ENCODE peak calls at places on chromosomes 5 and 9, in seven cellular contexts. M, W, Y, V, G, R and O are unnamed samples.
A peak's percentile ranks its signal among the peaks of the same experiment; 100 is the strongest.

GRCh38 chr9:98075332-98075805 is 18.8 kb downstream of the NANS start:
- DNase-seq in G (peak; percentile 17), R (no peak), M (no peak), Y (no peak), V (peak; percentile 63), W (no peak), O (peak; percentile 90)

GRCh38 chr5:172007153-172007794 is 836 bp upstream of the FBXW11 start:
- DNase-seq in Y (no peak), V (no peak), M (no peak), G (peak; percentile 53), R (no peak), W (no peak), O (no peak)

GRCh38 chr9:104881991-104882555 is 45.9 kb downstream of the ABCA1 start:
- DNase-seq in R (no peak), Y (no peak), V (no peak), M (no peak), W (no peak), G (no peak), O (no peak)

GRCh38 chr9:111604054-111604615 is 4.7 kb upstream of the PTGR1 start:
- DNase-seq in V (no peak), M (no peak), Y (no peak), G (no peak), R (no peak), W (no peak), O (no peak)

GRCh38 chr5:74625742-74626241 is 14.7 kb downstream of the ENC1 start:
- DNase-seq in G (no peak), Y (no peak), R (no peak), M (no peak), W (no peak), V (peak; percentile 77), O (no peak)

GRCh38 chr5:127294829-127295228 is 4.2 kb downstream of the MEGF10 start:
- DNase-seq in G (no peak), V (no peak), M (no peak), Y (no peak), W (no peak), R (no peak), O (no peak)

GRCh38 chr9:37379835-37380234 is 42.7 kb upstream of the GRHPR start:
- DNase-seq in G (no peak), R (no peak), W (no peak), V (no peak), Y (no peak), M (no peak), O (no peak)

GRCh38 chr5:21802869-21803490 is 1050.2 kb downstream of the CDH12 start:
- DNase-seq in V (peak; percentile 47), M (no peak), R (no peak), G (peak; percentile 45), W (no peak), Y (no peak), O (peak; percentile 38)

GRCh38 chr5:41371741-41372140 is 138.7 kb downstream of the PLCXD3 start:
- DNase-seq in W (no peak), M (no peak), G (no peak), R (no peak), Y (no peak), V (peak; percentile 9), O (peak; percentile 59)

GRCh38 chr9:90827181-90827866 is 25.7 kb downstream of the SYK start:
- DNase-seq in G (peak; percentile 94), Y (no peak), M (no peak), W (no peak), R (no peak), V (no peak), O (no peak)

GRCh38 chr5:181207214-181207959 is 2.4 kb upstream of the TRIM7 start:
- DNase-seq in Y (peak; percentile 95), V (peak; percentile 94), R (no peak), M (no peak), W (peak; percentile 85), G (peak; percentile 93), O (peak; percentile 96)

GRCh38 chr5:54658014-54658413 is 140.5 kb downstream of the SNX18 start:
- DNase-seq in R (no peak), Y (no peak), M (no peak), V (peak; percentile 81), G (no peak), W (no peak), O (peak; percentile 88)

GRCh38 chr9:37943329-37944265 is 39.7 kb upstream of the SLC25A51 start:
- DNase-seq in V (peak; percentile 95), Y (no peak), W (peak; percentile 74), M (no peak), R (no peak), G (no peak), O (peak; percentile 94)

GRCh38 chr9:71793386-71794105 is 25.2 kb upstream of the CEMIP2 start:
- DNase-seq in R (no peak), W (no peak), G (no peak), M (peak; percentile 33), V (peak; percentile 20), Y (no peak), O (peak; percentile 46)

GRCh38 chr5:117533792-117534191 is 959.2 kb upstream of the SEMA6A start:
- DNase-seq in R (no peak), M (no peak), Y (no peak), V (no peak), W (no peak), G (no peak), O (no peak)

GRCh38 chr5:109630109-109630508 is 59.6 kb upstream of the MAN2A1 start:
- DNase-seq in W (no peak), M (no peak), Y (no peak), G (no peak), V (peak; percentile 51), R (no peak), O (no peak)

GRCh38 chr5:167573274-167574127 is 717.9 kb upstream of the WWC1 start:
- DNase-seq in V (peak; percentile 78), Y (no peak), R (no peak), G (no peak), W (no peak), M (peak; percentile 83), O (no peak)

GRCh38 chr5:83991566-83992224 is 271.0 kb upstream of the HAPLN1 start:
- DNase-seq in G (no peak), M (no peak), V (peak; percentile 45), R (no peak), W (no peak), Y (no peak), O (no peak)

GRCh38 chr5:107040907-107041306 is 629.8 kb downstream of the EFNA5 start:
- DNase-seq in R (no peak), W (no peak), V (no peak), M (no peak), G (no peak), Y (no peak), O (no peak)

GRCh38 chr5:149605998-149606721 is 24.9 kb downstream of the ARHGEF37 start:
- DNase-seq in M (no peak), Y (no peak), R (peak; percentile 29), W (no peak), G (no peak), V (peak; percentile 75), O (peak; percentile 92)

GRCh38 chr5:145718956-145719355 is 116.2 kb downstream of the PRELID2 start:
- DNase-seq in Y (no peak), G (no peak), R (no peak), W (no peak), M (no peak), V (peak; percentile 51), O (peak; percentile 35)

GRCh38 chr5:141409598-141410306 is 1.9 kb downstream of the PCDHGB6 start:
- DNase-seq in M (no peak), R (no peak), G (no peak), V (no peak), Y (no peak), W (no peak), O (no peak)

GRCh38 chr9:135474915-135475314 is 4.7 kb upstream of the PPP1R26 start:
- DNase-seq in V (no peak), M (no peak), R (no peak), G (peak; percentile 45), Y (no peak), W (no peak), O (no peak)

GRCh38 chr9:95261890-95262289 is 55.6 kb downstream of the FANCC start:
- DNase-seq in Y (no peak), V (peak; percentile 58), M (no peak), W (no peak), G (no peak), R (no peak), O (peak; percentile 8)

GRCh38 chr9:14524881-14525515 is 168.2 kb downstream of the ZDHHC21 start:
- DNase-seq in W (no peak), V (no peak), G (no peak), R (no peak), Y (no peak), M (no peak), O (no peak)

GRCh38 chr9:111271481-111272080 is 58.4 kb downstream of the OR2K2 start:
- DNase-seq in Y (no peak), W (no peak), V (peak; percentile 44), M (no peak), R (no peak), G (no peak), O (no peak)